ENCODE peak calls at places on chromosomes 2 and 18, in eight cellular contexts. Q is ovary, E is left ventricle myocardium inferior, S is AG04450, H is nephron progenitor cell, V is transverse colon, N is mammary epithelial cell, X is pancreas. R is an unnamed sample.

GRCh38 chr2:234679766-234680687 is 183.1 kb upstream of the ARL4C start:
- DNase-seq in E (peak; percentile 60), V (peak; percentile 45), X (no peak), N (peak; percentile 63), H (no peak), S (peak; percentile 94), Q (peak; percentile 44), R (peak; percentile 93)

GRCh38 chr2:9720352-9721093 is 89.7 kb upstream of the YWHAQ start:
- DNase-seq in N (no peak), X (no peak), Q (no peak), H (peak; percentile 72), E (no peak), V (no peak), S (no peak), R (no peak)

GRCh38 chr2:205814039-205814364 is 131.7 kb downstream of the NRP2 start:
- DNase-seq in H (no peak), X (no peak), N (peak; percentile 68), V (no peak), E (no peak), S (no peak), Q (no peak), R (no peak)

GRCh38 chr2:171430516-171431410 is 3.0 kb downstream of the METTL8 start:
- DNase-seq in V (no peak), S (no peak), X (no peak), H (no peak), N (no peak), E (no peak), Q (no peak), R (no peak)

GRCh38 chr18:24659837-24660720 is 199.6 kb downstream of the HRH4 start:
- DNase-seq in E (peak; percentile 53), N (peak; percentile 36), Q (peak; percentile 25), V (peak; percentile 24), H (no peak), S (no peak), X (no peak), R (no peak)

GRCh38 chr2:240925576-240926515 is 19.7 kb downstream of the CROCC2 start:
- DNase-seq in H (peak; percentile 2), N (no peak), S (no peak), Q (peak; percentile 33), E (peak; percentile 11), V (peak; percentile 7), X (peak; percentile 23), R (no peak)

GRCh38 chr2:187916799-187917198 is 362.6 kb upstream of the TFPI start:
- DNase-seq in V (no peak), H (no peak), E (no peak), X (no peak), N (no peak), Q (no peak), S (no peak), R (no peak)

GRCh38 chr2:12605936-12606335 is 110.8 kb upstream of the TRIB2 start:
- DNase-seq in H (no peak), S (no peak), Q (no peak), V (no peak), E (no peak), X (no peak), N (no peak), R (no peak)

GRCh38 chr2:187982668-187983067 is 309.0 kb upstream of the GULP1 start:
- DNase-seq in E (peak; percentile 20), Q (no peak), H (no peak), N (peak; percentile 56), S (peak; percentile 73), V (no peak), X (peak; percentile 35), R (peak; percentile 86)

GRCh38 chr18:66872277-66872676 is 268.4 kb upstream of the CDH19 start:
- DNase-seq in S (no peak), Q (no peak), H (no peak), N (peak; percentile 4), E (no peak), X (no peak), V (no peak), R (no peak)
- TF ChIP-seq CTCF in S (no peak), Q (no peak), H (no peak), N (peak; percentile 44), E (no peak), X (no peak), V (no peak), R (no peak)

GRCh38 chr2:24543252-24543651 is 52.2 kb downstream of the NCOA1 start:
- DNase-seq in X (no peak), Q (no peak), N (no peak), E (no peak), V (no peak), H (no peak), S (no peak), R (no peak)
- TF ChIP-seq CTCF in X (no peak), Q (no peak), N (peak; percentile 41), E (peak; percentile 38), V (no peak), H (no peak), S (peak; percentile 16), R (peak; percentile 55)

GRCh38 chr18:9722691-9723090 is 14.6 kb downstream of the RAB31 start:
- DNase-seq in Q (no peak), X (peak; percentile 55), H (no peak), E (no peak), N (peak; percentile 71), V (peak; percentile 59), S (no peak), R (no peak)
- TF ChIP-seq CTCF in Q (no peak), X (peak; percentile 43), H (no peak), E (peak; percentile 21), N (peak; percentile 88), V (peak; percentile 63), S (no peak), R (peak; percentile 28)

DNA sequence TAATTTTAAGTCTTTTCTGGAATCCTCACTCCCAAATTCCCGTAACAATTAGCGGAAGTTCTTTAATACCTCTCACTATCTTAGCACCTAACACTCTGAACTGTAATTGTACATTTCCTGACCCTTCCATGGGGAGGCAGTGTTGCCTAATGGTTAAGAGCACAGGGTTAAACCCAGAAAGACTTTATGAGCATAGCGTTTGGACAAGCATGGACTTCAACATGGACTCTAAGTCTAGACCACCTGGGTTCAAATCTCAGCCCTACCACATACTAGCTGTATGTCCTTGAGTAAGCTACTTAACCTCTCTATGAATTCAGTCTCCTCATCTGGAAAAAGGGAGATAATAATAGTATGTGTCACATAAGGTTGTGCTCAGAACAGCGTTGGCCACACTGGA is 13.0 kb downstream of the ANTXR1 start:
- DNase-seq in Q (no peak), N (peak; percentile 54), V (peak; percentile 44), X (no peak), H (no peak), E (no peak), S (no peak), R (peak; percentile 28)
- TF ChIP-seq CTCF in Q (no peak), N (peak; percentile 71), V (peak; percentile 72), X (peak; percentile 52), H (no peak), E (peak; percentile 70), S (peak; percentile 42), R (peak; percentile 77)